ENCODE peak calls at places on chromosomes 12 and 14, in four cellular contexts. H is astrocyte of the spinal cord, C is kidney epithelial cell, Y is pancreas. T is an unnamed sample.

GRCh38 chr14:24984846-24985589 is 64.9 kb downstream of the STXBP6 start:
- DNase-seq in H (peak; percentile 37), C (no peak), Y (no peak), T (no peak)

GRCh38 chr14:94377866-94378470 is 10.4 kb downstream of the SERPINA1 start:
- DNase-seq in H (no peak), C (no peak), Y (no peak), T (no peak)

GRCh38 chr14:50013198-50013918 is 103.0 kb downstream of the VCPKMT start:
- DNase-seq in H (no peak), C (no peak), Y (no peak), T (peak; percentile 25)

GRCh38 chr12:29611906-29612305 is 114.4 kb upstream of the OVCH1 start:
- DNase-seq in H (peak; percentile 82), C (no peak), Y (no peak), T (peak; percentile 93)

GRCh38 chr12:122891661-122892525 is 4.0 kb downstream of the VPS37B start:
- DNase-seq in H (peak; percentile 67), C (no peak), Y (no peak), T (peak; percentile 65)

GRCh38 chr12:68871396-68871795 is 61.6 kb downstream of the CPM start:
- DNase-seq in H (no peak), C (no peak), Y (no peak), T (no peak)

GRCh38 chr12:121804417-121805111 is 755 bp downstream of the SETD1B start:
- DNase-seq in H (peak; percentile 43), C (no peak), Y (peak; percentile 78), T (no peak)

GRCh38 chr14:103257211-103257962 is 76.7 kb upstream of the EIF5 start:
- DNase-seq in H (no peak), C (no peak), Y (no peak), T (peak; percentile 61)

DNA sequence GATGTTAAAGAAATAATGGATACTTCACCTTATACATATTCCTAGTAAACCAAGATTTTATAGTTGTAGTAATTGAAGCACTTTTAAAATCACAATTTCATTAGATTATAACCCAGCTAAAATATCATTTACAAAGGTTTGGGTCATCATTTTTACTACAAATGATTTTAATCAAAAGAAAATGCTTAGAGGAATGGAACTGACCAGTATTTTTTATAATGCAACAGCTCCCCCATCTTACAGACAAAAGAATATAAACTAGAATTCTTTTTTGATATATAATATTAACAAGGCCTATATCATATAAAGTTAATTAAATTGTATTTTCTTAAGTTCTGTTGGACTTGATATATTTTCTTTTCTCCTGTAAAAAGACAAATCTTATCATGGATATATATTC is 20.4 kb upstream of the LRFN5 start:
- DNase-seq in H (no peak), C (no peak), Y (no peak), T (peak; percentile 12)
- TF ChIP-seq CTCF in H (no peak), C (no peak), Y (no peak), T (no peak)

GRCh38 chr12:38544357-38545066 is 227.9 kb downstream of the ALG10B start:
- DNase-seq in H (no peak), C (no peak), Y (no peak), T (no peak)
- TF ChIP-seq CTCF in H (no peak), C (no peak), Y (no peak), T (no peak)

DNA sequence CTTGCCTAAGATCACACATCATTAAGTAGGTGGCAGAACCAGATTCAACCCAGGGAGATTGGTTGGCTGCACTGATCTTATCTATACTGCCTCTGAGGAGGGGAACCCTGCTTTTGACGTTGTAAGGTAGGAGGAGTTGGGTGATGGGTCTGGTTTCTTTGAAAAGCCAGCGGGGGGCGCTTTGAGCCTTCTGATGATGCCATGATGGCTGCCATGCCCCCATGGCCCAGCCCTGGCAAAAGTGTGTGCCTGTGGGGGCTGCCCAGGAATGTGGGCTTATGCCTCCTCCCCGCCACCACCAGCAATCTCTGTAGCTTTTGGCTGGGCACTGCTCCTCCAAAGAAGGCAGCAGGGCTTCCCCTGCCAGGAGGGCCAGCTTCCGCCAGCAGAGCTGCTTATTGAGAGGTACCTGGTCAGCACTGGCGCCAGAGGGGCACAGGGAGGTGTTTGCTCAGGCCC is 224.3 kb downstream of the SLC41A2 start:
- DNase-seq in H (no peak), C (no peak), Y (no peak), T (no peak)
- TF ChIP-seq CTCF in H (no peak), C (no peak), Y (no peak), T (no peak)

DNA sequence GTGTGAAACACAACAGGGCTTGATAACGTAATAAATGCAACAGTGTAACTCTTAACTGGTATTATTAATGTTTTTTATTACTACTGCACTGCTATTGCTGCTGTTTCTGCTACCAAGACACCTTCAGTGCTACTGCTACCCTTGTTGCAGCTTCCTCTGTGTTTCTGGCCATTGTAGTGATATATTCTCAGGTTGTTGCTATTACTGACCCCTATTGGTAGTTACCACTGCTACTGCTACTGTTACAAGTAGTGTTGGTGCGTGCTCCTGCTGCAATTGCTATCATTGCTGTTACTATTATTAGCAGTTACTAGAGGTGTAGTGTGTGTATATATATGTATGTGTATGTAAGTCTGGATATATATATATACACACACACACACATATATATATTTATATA is 87.2 kb upstream of the PTPRB start:
- DNase-seq in H (peak; percentile 4), C (no peak), Y (no peak), T (peak; percentile 18)
- TF ChIP-seq CTCF in H (peak; percentile 39), C (peak; percentile 28), Y (no peak), T (peak; percentile 44)

DNA sequence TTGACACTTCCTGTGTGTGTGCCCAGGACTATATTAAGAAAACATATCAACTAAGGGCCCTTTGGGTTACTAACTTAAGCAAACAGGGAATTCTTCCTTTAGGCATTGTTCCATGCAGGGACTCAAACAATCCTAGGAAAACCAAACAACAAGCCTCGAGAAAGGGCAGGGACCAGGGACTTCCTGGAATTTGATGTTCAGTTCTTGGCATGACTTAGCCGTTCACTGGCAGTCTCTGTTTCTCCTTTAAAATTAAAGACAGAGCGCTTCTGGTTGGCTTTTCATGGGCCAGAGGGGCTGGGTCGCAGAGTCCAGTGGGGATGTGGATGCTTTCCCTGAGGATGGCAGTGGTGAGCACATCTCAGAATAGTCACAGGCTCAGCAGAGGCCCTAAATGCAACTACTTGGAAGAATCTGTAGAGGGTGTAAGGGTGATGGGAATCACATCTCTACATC is 35.2 kb downstream of the RNFT2 start:
- DNase-seq in H (no peak), C (no peak), Y (no peak), T (peak; percentile 15)
- TF ChIP-seq CTCF in H (no peak), C (no peak), Y (no peak), T (no peak)

GRCh38 chr12:131371580-131372475 is 339.1 kb upstream of the SFSWAP start:
- DNase-seq in H (no peak), C (no peak), Y (no peak), T (no peak)
- TF ChIP-seq CTCF in H (no peak), C (no peak), Y (no peak), T (no peak)

GRCh38 chr12:59595097-59595496 is 732 bp upstream of the SLC16A7 start:
- DNase-seq in H (peak; percentile 3), C (no peak), Y (no peak), T (no peak)

GRCh38 chr12:59596232-59597143 is 659 bp downstream of the SLC16A7 start:
- DNase-seq in H (peak; percentile 66), C (no peak), Y (peak; percentile 90), T (peak; percentile 77)

GRCh38 chr12:59600174-59600573 is 4.3 kb downstream of the SLC16A7 start:
- DNase-seq in H (no peak), C (no peak), Y (no peak), T (peak; percentile 79)

DNA sequence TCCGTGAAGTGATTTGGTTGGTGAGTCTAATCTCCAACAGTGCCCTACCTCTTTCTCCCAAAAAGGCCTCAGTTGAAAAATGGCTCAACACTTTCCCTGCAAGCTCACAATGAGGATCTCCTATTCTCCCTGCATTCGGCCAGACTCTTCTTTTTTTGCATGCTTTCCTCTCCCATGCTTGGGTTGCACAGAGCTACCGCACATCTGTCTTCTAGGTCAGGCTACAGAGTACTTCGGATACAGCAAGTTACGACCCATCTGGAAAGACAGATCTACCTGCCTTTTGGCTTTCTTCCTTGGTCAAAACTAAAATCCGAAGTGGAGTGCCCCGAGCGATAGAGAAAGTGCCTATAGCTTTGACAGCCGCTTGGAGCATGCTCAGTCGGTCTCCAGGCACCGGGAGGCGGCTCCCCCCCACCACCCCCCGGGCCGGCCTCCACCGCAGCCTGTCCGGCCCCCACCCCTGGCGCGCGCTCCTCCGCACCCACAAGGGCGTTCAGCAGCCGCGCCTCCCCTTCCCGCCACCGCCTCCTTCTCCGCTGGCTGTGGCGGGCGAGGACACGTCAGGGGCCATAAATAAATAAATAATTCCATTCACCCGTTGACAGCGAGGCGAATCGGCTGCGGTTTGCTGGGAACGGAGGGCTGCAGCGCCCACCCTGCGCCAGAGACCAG is at the start of gene SLC16A7:
- DNase-seq in H (peak; percentile 89), C (peak; percentile 25), Y (peak; percentile 95), T (peak; percentile 86)
- TF ChIP-seq CTCF in H (no peak), C (no peak), Y (no peak), T (no peak)

GRCh38 chr12:45351921-45352670 is 136.2 kb downstream of the ANO6 start:
- DNase-seq in H (no peak), C (no peak), Y (no peak), T (no peak)
- TF ChIP-seq CTCF in H (no peak), C (no peak), Y (no peak), T (no peak)

DNA sequence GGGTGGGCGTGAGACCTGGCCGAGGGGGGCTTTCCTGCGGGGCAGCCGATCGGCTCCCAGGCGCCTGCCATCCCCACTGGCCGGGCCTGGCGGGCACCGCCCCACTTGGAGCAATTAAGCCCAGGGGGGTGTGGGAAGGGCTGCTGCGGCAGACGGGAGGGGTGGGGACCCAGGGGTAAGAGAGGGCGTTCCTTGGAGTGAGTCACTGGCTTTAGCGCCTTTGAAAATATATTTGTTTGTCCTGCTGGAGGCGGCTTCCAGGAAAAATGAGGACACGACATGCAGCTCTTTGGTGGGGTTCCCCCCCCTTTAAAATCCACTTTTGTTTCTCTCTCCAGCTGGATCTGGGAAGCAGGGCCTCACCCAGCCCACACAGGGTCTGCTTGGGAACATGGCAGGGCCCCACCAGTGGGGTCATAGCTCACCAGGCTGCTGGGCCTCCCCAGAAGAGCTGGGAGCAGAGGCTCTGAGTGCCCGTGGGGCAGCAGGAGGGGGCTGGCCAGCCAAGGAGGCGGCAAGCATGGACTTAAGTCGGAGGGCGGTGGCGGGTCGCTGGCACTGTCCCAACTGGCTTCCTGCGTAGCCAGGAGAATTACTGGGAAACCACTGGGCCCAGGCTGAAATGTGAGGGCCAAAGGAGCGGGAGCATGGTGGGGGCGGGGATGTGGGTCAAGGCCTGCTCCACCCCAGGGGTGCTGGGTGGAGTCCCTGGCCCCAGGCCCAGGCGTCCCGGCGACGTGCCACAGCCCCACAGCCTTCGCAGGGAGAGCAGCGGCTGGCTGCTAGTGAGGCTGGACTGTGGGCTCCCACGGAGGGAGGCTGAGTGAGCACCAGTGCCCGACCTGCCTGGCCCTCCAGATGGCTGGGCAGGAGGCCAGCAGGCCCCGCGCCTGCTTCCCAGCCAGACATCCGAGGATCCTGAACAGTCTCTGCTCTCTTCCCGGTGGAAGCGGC is 128.0 kb downstream of the RFLNA start:
- DNase-seq in H (peak; percentile 98), C (peak; percentile 56), Y (peak; percentile 93), T (peak; percentile 94)
- TF ChIP-seq CTCF in H (no peak), C (no peak), Y (no peak), T (no peak)

GRCh38 chr12:55874465-55874864 is 31.7 kb upstream of the MMP19 start:
- DNase-seq in H (no peak), C (no peak), Y (no peak), T (no peak)
- TF ChIP-seq CTCF in H (no peak), C (no peak), Y (no peak), T (no peak)

T was measured in fibroblast of mammary gland.